ENCODE peak calls at places on chromosomes 12 and 14, in nine cellular contexts. One of them, this sample, is unnamed.

GRCh38 chr14:52033131-52033642 is 35.7 kb downstream of the NID2 start:
- DNase-seq in HCT116: no peak
- DNase-seq in SK-N-SH: no peak
- DNase-seq in GM23338: peak; percentile 30
- DNase-seq in HepG2: no peak
- DNase-seq in Panc1: no peak
- DNase-seq in A549: no peak
- DNase-seq in K562: peak; percentile 9
- DNase-seq in GM12878: no peak
- DNase-seq in this sample: no peak

GRCh38 chr14:93002851-93003298 is 79.9 kb downstream of the CHGA start:
- DNase-seq in HCT116: no peak
- DNase-seq in SK-N-SH: no peak
- DNase-seq in GM23338: no peak
- DNase-seq in HepG2: peak; percentile 61
- DNase-seq in Panc1: no peak
- DNase-seq in A549: no peak
- DNase-seq in K562: peak; percentile 10
- DNase-seq in GM12878: no peak
- DNase-seq in this sample: no peak

GRCh38 chr14:68819260-68819691 is 26.4 kb upstream of the ZFP36L1 start:
- DNase-seq in HCT116: peak; percentile 90
- DNase-seq in SK-N-SH: peak; percentile 5
- DNase-seq in GM23338: peak; percentile 71
- DNase-seq in HepG2: no peak
- DNase-seq in Panc1: no peak
- DNase-seq in A549: no peak
- DNase-seq in K562: peak; percentile 49
- DNase-seq in GM12878: no peak
- DNase-seq in this sample: no peak

GRCh38 chr12:59067068-59067467 is 146.8 kb upstream of the LRIG3 start:
- DNase-seq in HCT116: no peak
- DNase-seq in SK-N-SH: peak; percentile 28
- DNase-seq in GM23338: no peak
- DNase-seq in HepG2: no peak
- DNase-seq in Panc1: no peak
- DNase-seq in A549: no peak
- DNase-seq in K562: no peak
- DNase-seq in GM12878: no peak
- DNase-seq in this sample: no peak

GRCh38 chr12:86669010-86669409 is 412.8 kb upstream of the MGAT4C start:
- DNase-seq in HCT116: no peak
- DNase-seq in SK-N-SH: no peak
- DNase-seq in GM23338: no peak
- DNase-seq in HepG2: no peak
- DNase-seq in Panc1: no peak
- DNase-seq in A549: no peak
- DNase-seq in K562: no peak
- DNase-seq in GM12878: no peak
- DNase-seq in this sample: no peak

GRCh38 chr12:104055686-104056388 is 5.8 kb upstream of the GLT8D2 start:
- DNase-seq in HCT116: no peak
- DNase-seq in SK-N-SH: peak; percentile 82
- DNase-seq in GM23338: no peak
- DNase-seq in HepG2: no peak
- DNase-seq in Panc1: no peak
- DNase-seq in A549: no peak
- DNase-seq in K562: no peak
- DNase-seq in GM12878: no peak
- DNase-seq in this sample: no peak

GRCh38 chr12:108729612-108730336 is 1.5 kb downstream of the CORO1C start:
- DNase-seq in HCT116: no peak
- DNase-seq in SK-N-SH: peak; percentile 43
- DNase-seq in GM23338: no peak
- DNase-seq in HepG2: peak; percentile 37
- DNase-seq in Panc1: no peak
- DNase-seq in A549: no peak
- DNase-seq in K562: peak; percentile 69
- DNase-seq in GM12878: no peak
- DNase-seq in this sample: no peak

GRCh38 chr12:70664463-70664862 is 27.2 kb upstream of the PTPRB start:
- DNase-seq in HCT116: no peak
- DNase-seq in SK-N-SH: peak; percentile 6
- DNase-seq in GM23338: peak; percentile 37
- DNase-seq in HepG2: no peak
- DNase-seq in Panc1: no peak
- DNase-seq in A549: no peak
- DNase-seq in K562: peak; percentile 43
- DNase-seq in GM12878: no peak
- DNase-seq in this sample: no peak

GRCh38 chr12:120705618-120706017 is 4.6 kb upstream of the UNC119B start:
- DNase-seq in HCT116: no peak
- DNase-seq in SK-N-SH: no peak
- DNase-seq in GM23338: no peak
- DNase-seq in HepG2: no peak
- DNase-seq in Panc1: no peak
- DNase-seq in A549: no peak
- DNase-seq in K562: no peak
- DNase-seq in GM12878: no peak
- DNase-seq in this sample: no peak

GRCh38 chr12:57479376-57480115 is at the start of gene ARHGAP9:
- DNase-seq in HCT116: no peak
- DNase-seq in SK-N-SH: no peak
- DNase-seq in GM23338: no peak
- DNase-seq in HepG2: no peak
- DNase-seq in Panc1: no peak
- DNase-seq in A549: no peak
- DNase-seq in K562: no peak
- DNase-seq in GM12878: peak; percentile 51
- DNase-seq in this sample: peak; percentile 34

GRCh38 chr14:88468396-88468795 is 82.9 kb downstream of the SPATA7 start:
- DNase-seq in HCT116: no peak
- DNase-seq in SK-N-SH: no peak
- DNase-seq in GM23338: no peak
- DNase-seq in HepG2: no peak
- DNase-seq in Panc1: no peak
- DNase-seq in A549: no peak
- DNase-seq in K562: no peak
- DNase-seq in GM12878: no peak
- DNase-seq in this sample: no peak

GRCh38 chr14:92105845-92106094 is 612 bp downstream of the ATXN3 start:
- DNase-seq in HCT116: no peak
- DNase-seq in SK-N-SH: no peak
- DNase-seq in GM23338: no peak
- DNase-seq in HepG2: peak; percentile 5
- DNase-seq in Panc1: no peak
- DNase-seq in A549: no peak
- DNase-seq in K562: no peak
- DNase-seq in GM12878: no peak
- DNase-seq in this sample: peak; percentile 21

GRCh38 chr14:25350071-25350470 is 300.1 kb upstream of the STXBP6 start:
- DNase-seq in HCT116: no peak
- DNase-seq in SK-N-SH: no peak
- DNase-seq in GM23338: no peak
- DNase-seq in HepG2: no peak
- DNase-seq in Panc1: no peak
- DNase-seq in A549: no peak
- DNase-seq in K562: no peak
- DNase-seq in GM12878: no peak
- DNase-seq in this sample: no peak

GRCh38 chr12:121632069-121632970 is 6.0 kb downstream of the ORAI1 start:
- DNase-seq in HCT116: no peak
- DNase-seq in SK-N-SH: no peak
- DNase-seq in GM23338: no peak
- DNase-seq in HepG2: no peak
- DNase-seq in Panc1: no peak
- DNase-seq in A549: no peak
- DNase-seq in K562: no peak
- DNase-seq in GM12878: no peak
- DNase-seq in this sample: no peak

GRCh38 chr12:9971158-9971557 is at the start of gene CLEC12A:
- DNase-seq in HCT116: no peak
- DNase-seq in SK-N-SH: no peak
- DNase-seq in GM23338: no peak
- DNase-seq in HepG2: no peak
- DNase-seq in Panc1: no peak
- DNase-seq in A549: no peak
- DNase-seq in K562: no peak
- DNase-seq in GM12878: no peak
- DNase-seq in this sample: peak; percentile 50

GRCh38 chr14:97453991-97454390 is 656.8 kb downstream of the VRK1 start:
- DNase-seq in HCT116: no peak
- DNase-seq in SK-N-SH: no peak
- DNase-seq in GM23338: no peak
- DNase-seq in HepG2: no peak
- DNase-seq in Panc1: no peak
- DNase-seq in A549: no peak
- DNase-seq in K562: no peak
- DNase-seq in GM12878: no peak
- DNase-seq in this sample: no peak

GRCh38 chr12:89040146-89040964 is 311.9 kb downstream of the DUSP6 start:
- DNase-seq in HCT116: no peak
- DNase-seq in SK-N-SH: no peak
- DNase-seq in GM23338: peak; percentile 27
- DNase-seq in HepG2: no peak
- DNase-seq in Panc1: no peak
- DNase-seq in A549: no peak
- DNase-seq in K562: no peak
- DNase-seq in GM12878: no peak
- DNase-seq in this sample: peak; percentile 55

GRCh38 chr14:74569826-74570591 is 42.0 kb downstream of the LTBP2 start:
- DNase-seq in HCT116: no peak
- DNase-seq in SK-N-SH: no peak
- DNase-seq in GM23338: no peak
- DNase-seq in HepG2: peak; percentile 12
- DNase-seq in Panc1: no peak
- DNase-seq in A549: no peak
- DNase-seq in K562: no peak
- DNase-seq in GM12878: no peak
- DNase-seq in this sample: no peak

GRCh38 chr12:52139579-52140062 is 52.2 kb downstream of the KRT80 start:
- DNase-seq in HCT116: no peak
- DNase-seq in SK-N-SH: peak; percentile 84
- DNase-seq in GM23338: peak; percentile 86
- DNase-seq in HepG2: no peak
- DNase-seq in Panc1: no peak
- DNase-seq in A549: peak; percentile 90
- DNase-seq in K562: peak; percentile 64
- DNase-seq in GM12878: no peak
- DNase-seq in this sample: no peak

GRCh38 chr12:45216297-45216982 is 545 bp downstream of the ANO6 start:
- DNase-seq in HCT116: no peak
- DNase-seq in SK-N-SH: peak; percentile 75
- DNase-seq in GM23338: peak; percentile 84
- DNase-seq in HepG2: peak; percentile 30
- DNase-seq in Panc1: no peak
- DNase-seq in A549: peak; percentile 54
- DNase-seq in K562: peak; percentile 66
- DNase-seq in GM12878: no peak
- DNase-seq in this sample: no peak

GRCh38 chr14:73567951-73568885 is 795 bp upstream of the ACOT2 start:
- DNase-seq in HCT116: no peak
- DNase-seq in SK-N-SH: no peak
- DNase-seq in GM23338: no peak
- DNase-seq in HepG2: peak; percentile 46
- DNase-seq in Panc1: no peak
- DNase-seq in A549: no peak
- DNase-seq in K562: peak; percentile 0
- DNase-seq in GM12878: no peak
- DNase-seq in this sample: no peak

GRCh38 chr12:66947119-66947518 is 268.2 kb upstream of the GRIP1 start:
- DNase-seq in HCT116: no peak
- DNase-seq in SK-N-SH: no peak
- DNase-seq in GM23338: no peak
- DNase-seq in HepG2: no peak
- DNase-seq in Panc1: no peak
- DNase-seq in A549: no peak
- DNase-seq in K562: no peak
- DNase-seq in GM12878: no peak
- DNase-seq in this sample: no peak

DNA sequence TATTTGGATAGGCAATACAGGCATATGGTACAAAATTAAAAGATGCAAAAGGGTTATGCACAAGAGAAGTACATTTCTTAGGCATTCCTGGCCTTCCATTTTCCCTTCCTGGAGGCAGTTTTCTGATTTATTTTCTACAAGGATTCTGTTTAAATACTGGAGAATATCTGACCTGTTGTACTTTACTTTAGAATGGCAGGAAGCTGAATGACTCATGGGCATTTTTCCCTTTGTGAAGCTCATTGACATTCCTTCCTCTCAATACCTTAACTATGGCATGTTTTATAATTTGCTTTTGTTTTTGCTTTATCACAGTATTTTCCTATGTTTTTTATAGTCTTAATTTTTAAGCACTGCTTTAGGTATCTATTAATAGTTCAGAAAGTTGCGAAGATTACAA is 62.7 kb downstream of the RCOR1 start:
- DNase-seq in HCT116: no peak
- DNase-seq in SK-N-SH: no peak
- DNase-seq in GM23338: peak; percentile 63
- DNase-seq in HepG2: peak; percentile 74
- DNase-seq in Panc1: no peak
- DNase-seq in A549: peak; percentile 30
- DNase-seq in K562: no peak
- DNase-seq in GM12878: no peak
- DNase-seq in this sample: no peak
- TF ChIP-seq REST in HCT116: no peak
- TF ChIP-seq REST in SK-N-SH: no peak
- TF ChIP-seq REST in GM23338: no peak
- TF ChIP-seq REST in HepG2: no peak
- TF ChIP-seq REST in Panc1: no peak
- TF ChIP-seq REST in A549: no peak
- TF ChIP-seq REST in K562: no peak
- TF ChIP-seq REST in GM12878: no peak
- TF ChIP-seq REST in this sample: no peak

GRCh38 chr12:132143328-132144071 is 619 bp downstream of the DDX51 start:
- DNase-seq in HCT116: no peak
- DNase-seq in SK-N-SH: peak; percentile 62
- DNase-seq in GM23338: peak; percentile 35
- DNase-seq in HepG2: no peak
- DNase-seq in Panc1: no peak
- DNase-seq in A549: no peak
- DNase-seq in K562: no peak
- DNase-seq in GM12878: no peak
- DNase-seq in this sample: no peak
- TF ChIP-seq REST in HCT116: no peak
- TF ChIP-seq REST in SK-N-SH: no peak
- TF ChIP-seq REST in GM23338: no peak
- TF ChIP-seq REST in HepG2: no peak
- TF ChIP-seq REST in Panc1: no peak
- TF ChIP-seq REST in A549: no peak
- TF ChIP-seq REST in K562: no peak
- TF ChIP-seq REST in GM12878: no peak
- TF ChIP-seq REST in this sample: peak; percentile 8

GRCh38 chr12:124524231-124524925 is 43.0 kb downstream of the NCOR2 start:
- DNase-seq in HCT116: no peak
- DNase-seq in SK-N-SH: no peak
- DNase-seq in GM23338: no peak
- DNase-seq in HepG2: no peak
- DNase-seq in Panc1: no peak
- DNase-seq in A549: peak; percentile 60
- DNase-seq in K562: no peak
- DNase-seq in GM12878: no peak
- DNase-seq in this sample: no peak
- TF ChIP-seq REST in HCT116: no peak
- TF ChIP-seq REST in SK-N-SH: no peak
- TF ChIP-seq REST in GM23338: no peak
- TF ChIP-seq REST in HepG2: no peak
- TF ChIP-seq REST in Panc1: no peak
- TF ChIP-seq REST in A549: no peak
- TF ChIP-seq REST in K562: no peak
- TF ChIP-seq REST in GM12878: no peak
- TF ChIP-seq REST in this sample: no peak

GRCh38 chr12:46219147-46219891 is 49.5 kb downstream of the SLC38A1 start:
- DNase-seq in HCT116: no peak
- DNase-seq in SK-N-SH: no peak
- DNase-seq in GM23338: no peak
- DNase-seq in HepG2: no peak
- DNase-seq in Panc1: no peak
- DNase-seq in A549: no peak
- DNase-seq in K562: no peak
- DNase-seq in GM12878: no peak
- DNase-seq in this sample: no peak
- TF ChIP-seq REST in HCT116: no peak
- TF ChIP-seq REST in SK-N-SH: no peak
- TF ChIP-seq REST in GM23338: no peak
- TF ChIP-seq REST in HepG2: no peak
- TF ChIP-seq REST in Panc1: no peak
- TF ChIP-seq REST in A549: no peak
- TF ChIP-seq REST in K562: no peak
- TF ChIP-seq REST in GM12878: no peak
- TF ChIP-seq REST in this sample: no peak

This sample was measured in HL-60.